ENCODE peak calls at places on chromosome 20, in seven cellular contexts. N, G, Z, C, X, P and A are unnamed samples.

GRCh38 chr20:63130654-63131577 is 85.0 kb downstream of the YTHDF1 start:
- DNase-seq in N (no peak), G (no peak), Z (no peak), C (peak; percentile 60), X (no peak), P (no peak), A (no peak)

GRCh38 chr20:36717657-36718056 is 28.2 kb downstream of the NDRG3 start:
- DNase-seq in N (no peak), G (no peak), Z (no peak), C (no peak), X (peak; percentile 10), P (peak; percentile 5), A (no peak)

GRCh38 chr20:63848003-63848911 is 13.0 kb upstream of the ABHD16B start:
- DNase-seq in N (no peak), G (no peak), Z (no peak), C (peak; percentile 78), X (no peak), P (no peak), A (no peak)

GRCh38 chr20:18019068-18019467 is 38.6 kb downstream of the OVOL2 start:
- DNase-seq in N (no peak), G (no peak), Z (no peak), C (peak; percentile 51), X (peak; percentile 30), P (peak; percentile 28), A (no peak)

GRCh38 chr20:16821211-16822089 is 73.3 kb downstream of the OTOR start:
- DNase-seq in N (no peak), G (peak; percentile 53), Z (no peak), C (no peak), X (peak; percentile 61), P (peak; percentile 45), A (no peak)

GRCh38 chr20:37990571-37991151 is 42.6 kb downstream of the TTI1 start:
- DNase-seq in N (peak; percentile 59), G (peak; percentile 9), Z (peak; percentile 70), C (peak; percentile 86), X (peak; percentile 68), P (peak; percentile 52), A (peak; percentile 33)

GRCh38 chr20:15191082-15191723 is 853.8 kb upstream of the FLRT3 start:
- DNase-seq in N (no peak), G (no peak), Z (no peak), C (no peak), X (no peak), P (no peak), A (no peak)

GRCh38 chr20:16761305-16761829 is 13.2 kb downstream of the OTOR start:
- DNase-seq in N (peak; percentile 44), G (peak; percentile 85), Z (peak; percentile 52), C (no peak), X (peak; percentile 86), P (peak; percentile 64), A (peak; percentile 35)

GRCh38 chr20:34299925-34300806 is 3.0 kb downstream of the AHCY start:
- DNase-seq in N (no peak), G (peak; percentile 28), Z (no peak), C (no peak), X (no peak), P (no peak), A (no peak)

GRCh38 chr20:4645109-4645508 is 76.6 kb upstream of the PRND start:
- DNase-seq in N (no peak), G (no peak), Z (no peak), C (no peak), X (no peak), P (no peak), A (no peak)

GRCh38 chr20:4645621-4646020 is 76.1 kb upstream of the PRND start:
- DNase-seq in N (no peak), G (no peak), Z (no peak), C (no peak), X (no peak), P (no peak), A (no peak)

DNA sequence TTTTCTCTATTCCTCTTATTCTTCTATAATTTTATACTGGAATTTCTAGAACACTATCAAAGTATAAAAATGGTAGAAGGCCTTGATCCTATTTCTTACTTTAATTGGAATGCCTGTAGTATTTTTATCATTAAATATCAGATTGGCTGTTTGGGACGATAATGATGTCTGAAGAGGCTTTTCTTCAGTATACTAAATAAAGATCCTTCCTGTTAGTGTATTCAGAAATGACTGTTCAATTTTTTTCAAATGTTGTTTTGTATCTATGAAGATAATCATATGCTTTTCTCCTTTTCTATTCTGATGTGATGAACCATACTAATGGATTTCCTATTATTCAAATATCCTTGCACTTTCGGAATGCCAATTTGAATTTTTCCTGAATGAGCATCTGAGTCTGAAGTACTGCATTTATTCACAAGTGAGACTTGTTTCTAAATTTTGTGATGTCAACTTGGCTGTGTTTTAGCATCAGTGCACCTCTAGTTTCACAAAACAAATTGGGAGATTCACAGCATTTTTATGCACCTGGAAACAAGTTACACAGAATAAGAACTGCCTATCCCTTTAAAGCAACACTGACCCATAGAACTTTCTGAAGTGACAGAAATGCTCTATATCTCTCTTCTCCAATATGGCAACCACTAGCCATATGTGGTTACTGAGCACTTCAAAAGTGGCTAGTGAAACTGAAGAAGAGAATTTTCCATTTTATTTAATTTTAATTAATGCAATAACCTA is 71.6 kb upstream of the PRND start:
- DNase-seq in N (no peak), G (no peak), Z (no peak), C (no peak), X (no peak), P (no peak), A (no peak)
- H3K4me3 ChIP-seq in N (no peak overlapping the region), G (no peak overlapping the region), Z (no peak overlapping the region), C (no peak overlapping the region), X (no peak overlapping the region), P (no peak overlapping the region), A (no peak overlapping the region)

GRCh38 chr20:41141153-41141815 is 3.9 kb downstream of the PLCG1 start:
- DNase-seq in N (no peak), G (peak; percentile 19), Z (peak; percentile 43), C (no peak), X (peak; percentile 45), P (no peak), A (no peak)

GRCh38 chr20:41138527-41139226 is 1.3 kb downstream of the PLCG1 start:
- DNase-seq in N (no peak), G (peak; percentile 56), Z (peak; percentile 80), C (no peak), X (peak; percentile 26), P (no peak), A (no peak)

GRCh38 chr20:41139227-41140093 is 2.1 kb downstream of the PLCG1 start:
- DNase-seq in N (no peak), G (peak; percentile 14), Z (peak; percentile 37), C (no peak), X (no peak), P (no peak), A (no peak)

GRCh38 chr20:41142241-41142640 is 4.9 kb downstream of the PLCG1 start:
- DNase-seq in N (no peak), G (no peak), Z (peak; percentile 47), C (no peak), X (no peak), P (no peak), A (no peak)

DNA sequence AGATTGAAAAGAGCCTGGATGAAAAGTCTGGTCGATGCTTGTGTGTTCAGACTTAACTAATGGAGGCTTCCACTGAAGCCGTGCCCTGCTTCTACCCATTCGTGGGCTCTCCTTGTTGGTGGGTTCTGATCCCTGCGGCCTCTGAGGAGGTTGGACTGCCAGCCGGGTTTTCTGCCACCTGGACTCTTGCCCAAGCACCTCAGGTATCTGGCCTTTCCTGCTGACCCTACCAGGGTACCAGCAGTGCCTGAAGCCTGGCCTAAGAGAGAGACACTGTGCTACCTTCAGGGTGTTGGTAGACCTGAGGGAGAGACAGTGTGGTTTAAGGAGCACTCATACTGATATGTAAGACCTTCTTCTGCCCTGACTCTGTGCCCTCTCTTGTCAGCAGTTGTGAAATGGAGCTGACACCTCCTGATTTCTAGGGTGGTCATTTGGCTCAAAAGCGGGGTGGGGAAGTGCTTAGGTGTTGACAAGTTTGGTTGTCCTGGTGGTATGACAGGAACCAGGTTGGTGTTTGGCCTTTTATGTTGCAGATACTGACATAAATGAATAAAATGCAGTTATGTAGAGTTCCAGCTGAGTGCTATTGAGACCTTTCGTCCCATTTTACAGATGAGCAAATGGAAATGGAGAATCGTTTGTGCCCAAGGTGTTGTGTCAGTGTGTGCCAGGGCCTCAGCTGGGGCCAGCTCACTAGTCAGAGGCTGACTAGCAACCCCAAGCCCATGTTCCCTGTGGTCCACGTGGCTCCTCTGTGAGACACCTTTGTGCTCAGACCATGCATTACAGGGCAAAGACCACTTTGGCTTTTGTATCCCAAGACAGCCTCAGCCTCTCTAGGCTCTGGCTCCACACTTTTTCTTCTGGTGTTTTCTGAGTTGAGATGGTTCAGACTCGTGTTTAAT is 3.1 kb downstream of the PLCG1 start:
- DNase-seq in N (no peak), G (no peak), Z (peak; percentile 19), C (no peak), X (no peak), P (no peak), A (no peak)
- H3K4me3 ChIP-seq in N (peak overlapping the region; percentile 15), G (no peak overlapping the region), Z (peak overlapping the region; percentile 82), C (no peak overlapping the region), X (no peak overlapping the region), P (no peak overlapping the region), A (no peak overlapping the region)

GRCh38 chr20:221258-221830 is 5.7 kb upstream of the DEFB129 start:
- DNase-seq in N (no peak), G (no peak), Z (no peak), C (no peak), X (no peak), P (no peak), A (no peak)

GRCh38 chr20:227439-228105 is 514 bp downstream of the DEFB129 start:
- DNase-seq in N (no peak), G (no peak), Z (no peak), C (no peak), X (no peak), P (no peak), A (no peak)

GRCh38 chr20:226958-227357 is at the start of gene DEFB129:
- DNase-seq in N (no peak), G (no peak), Z (no peak), C (no peak), X (no peak), P (no peak), A (no peak)
- H3K4me3 ChIP-seq in N (no peak within 1 kb of the TSS), G (no peak within 1 kb of the TSS), Z (no peak within 1 kb of the TSS), C (no peak within 1 kb of the TSS), X (no peak within 1 kb of the TSS), P (no peak within 1 kb of the TSS), A (no peak within 1 kb of the TSS)

GRCh38 chr20:46709459-46710148 is at the start of gene SLC2A10:
- DNase-seq in N (no peak), G (peak; percentile 86), Z (no peak), C (no peak), X (peak; percentile 56), P (no peak), A (no peak)

GRCh38 chr20:46706242-46706641 is 3.2 kb upstream of the SLC2A10 start:
- DNase-seq in N (no peak), G (no peak), Z (no peak), C (no peak), X (no peak), P (no peak), A (no peak)

GRCh38 chr20:46710149-46710913 is 882 bp downstream of the SLC2A10 start:
- DNase-seq in N (no peak), G (no peak), Z (no peak), C (no peak), X (no peak), P (no peak), A (no peak)

GRCh38 chr20:46708172-46708860 is 1.1 kb upstream of the SLC2A10 start:
- DNase-seq in N (no peak), G (no peak), Z (no peak), C (no peak), X (no peak), P (no peak), A (no peak)

DNA sequence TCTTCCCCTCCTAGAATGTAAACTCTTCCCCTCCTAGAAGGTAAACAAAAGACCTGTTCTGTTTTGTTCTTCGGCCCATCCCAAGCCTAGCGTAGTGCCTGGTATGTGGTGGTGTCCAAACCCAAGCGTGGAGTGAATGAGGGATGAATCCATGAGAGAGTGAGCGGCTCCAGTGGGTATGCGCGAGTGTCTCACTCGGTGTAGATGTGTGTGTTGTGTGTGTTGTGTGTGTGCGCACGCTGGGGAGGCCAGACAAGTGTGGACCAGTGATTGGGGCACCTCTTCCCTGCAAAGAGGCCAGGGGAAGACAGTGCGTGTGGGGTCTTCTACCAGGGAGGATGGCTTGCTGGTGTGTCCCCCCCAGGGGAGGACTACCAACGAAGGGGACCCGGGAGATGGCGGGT is 392 bp upstream of the SLC2A10 start:
- DNase-seq in N (no peak), G (no peak), Z (no peak), C (no peak), X (no peak), P (no peak), A (no peak)
- H3K4me3 ChIP-seq in N (peak overlapping the region; percentile 75), G (peak overlapping the region; percentile 87), Z (no peak overlapping the region), C (peak overlapping the region; percentile 39), X (peak overlapping the region; percentile 76), P (peak overlapping the region; percentile 50), A (peak overlapping the region; percentile 71)